ENCODE peak calls at places on chromosomes 2 and 18, in nine cellular contexts. X is activated T-cell treated with anti-CD3 and anti-CD28 coated beads for 4 hours, J is aorta, A is HFF-Myc, W is mesenchymal stem cell, M is suprapubic skin, V is bronchial epithelial cell, Q is activated B cell treated with CpG ODN at 0.5 μM for 24 hours, R is GM23248. D is an unnamed sample.

GRCh38 chr18:22309191-22309590 is 108.5 kb downstream of the CTAGE1 start:
- DNase-seq in V (peak), Q (no peak), M (no peak), J (no peak), A (peak), W (no peak), X (no peak), R (peak), D (no peak)

GRCh38 chr2:176139170-176139611 is 9.7 kb downstream of the HOXD8 start:
- DNase-seq in Q (no peak), W (no peak), R (peak), X (no peak), M (peak), A (no peak), J (peak), V (no peak), D (no peak)

GRCh38 chr2:232365621-232366321 is 12.8 kb upstream of the ALPP start:
- DNase-seq in A (no peak), V (no peak), W (peak), M (no peak), J (peak), Q (no peak), R (peak), X (no peak), D (peak)

GRCh38 chr2:238403632-238404405 is 22.9 kb upstream of the ASB1 start:
- DNase-seq in X (no peak), W (no peak), A (no peak), J (no peak), M (no peak), Q (no peak), V (no peak), R (no peak), D (no peak)

GRCh38 chr2:216548901-216549321 is 50.3 kb downstream of the RPL37A start:
- DNase-seq in X (no peak), A (no peak), V (no peak), W (no peak), R (no peak), M (no peak), J (peak), Q (no peak), D (no peak)

GRCh38 chr2:99572798-99573197 is 83.0 kb upstream of the REV1 start:
- DNase-seq in J (no peak), M (no peak), X (no peak), V (no peak), A (no peak), W (no peak), Q (no peak), R (no peak), D (no peak)

GRCh38 chr2:186980787-186981550 is 132.0 kb upstream of the ZSWIM2 start:
- DNase-seq in A (no peak), W (no peak), M (no peak), X (no peak), Q (no peak), V (no peak), J (no peak), R (no peak), D (no peak)

GRCh38 chr2:202818321-202818720 is 53.2 kb downstream of the ICA1L start:
- DNase-seq in Q (no peak), M (no peak), R (no peak), V (no peak), J (no peak), W (no peak), A (no peak), X (no peak), D (no peak)

GRCh38 chr2:113080134-113080533 is 12.4 kb downstream of the IL1F10 start:
- DNase-seq in A (no peak), R (peak), M (no peak), Q (peak), V (peak), J (no peak), W (peak), X (peak), D (no peak)

GRCh38 chr2:121977326-121977725 is 221.9 kb downstream of the TSN start:
- DNase-seq in J (no peak), X (no peak), A (no peak), R (peak), Q (no peak), W (no peak), M (no peak), V (no peak), D (no peak)

GRCh38 chr18:23593720-23594119 is 7.4 kb upstream of the NPC1 start:
- DNase-seq in Q (no peak), J (no peak), A (peak), X (no peak), V (peak), M (no peak), R (peak), W (peak), D (no peak)

GRCh38 chr2:20525041-20526035 is 78.5 kb downstream of the RHOB start:
- DNase-seq in J (no peak), R (peak), A (no peak), Q (peak), X (no peak), V (peak), W (peak), M (peak), D (peak)

GRCh38 chr2:39243469-39244123 is at the start of gene CDKL4:
- DNase-seq in X (no peak), W (no peak), A (no peak), M (no peak), R (no peak), V (no peak), Q (peak), J (no peak), D (no peak)

GRCh38 chr2:47034973-47035609 is 119.5 kb upstream of the MCFD2 start:
- DNase-seq in A (no peak), V (no peak), R (no peak), M (no peak), W (peak), X (no peak), Q (peak), J (peak), D (peak)

GRCh38 chr2:113977660-113978523 is 88.0 kb downstream of the ACTR3 start:
- DNase-seq in J (no peak), A (no peak), W (peak), Q (no peak), X (no peak), V (peak), M (no peak), R (peak), D (no peak)

GRCh38 chr2:185185044-185185443 is 553.6 kb upstream of the FSIP2 start:
- DNase-seq in Q (no peak), R (no peak), M (no peak), J (no peak), V (no peak), A (no peak), X (no peak), W (no peak), D (no peak)

GRCh38 chr2:105725388-105725787 is 19.3 kb upstream of the NCK2 start:
- DNase-seq in M (no peak), X (no peak), Q (no peak), W (no peak), V (no peak), A (no peak), J (no peak), R (no peak), D (no peak)

GRCh38 chr2:30385327-30385726 is 61.7 kb upstream of the LCLAT1 start:
- DNase-seq in W (peak), R (peak), X (no peak), A (no peak), M (no peak), Q (no peak), J (no peak), V (peak), D (no peak)

GRCh38 chr2:49619804-49620203 is 465.5 kb upstream of the FSHR start:
- DNase-seq in A (no peak), R (no peak), Q (no peak), X (no peak), J (no peak), V (peak), W (no peak), M (no peak), D (no peak)

GRCh38 chr2:212912445-212913103 is 238.8 kb downstream of the IKZF2 start:
- DNase-seq in V (peak), M (no peak), A (no peak), X (no peak), J (no peak), Q (no peak), R (peak), W (peak), D (no peak)

GRCh38 chr2:237227190-237227988 is 141.7 kb downstream of the COPS8 start:
- DNase-seq in M (no peak), X (no peak), W (peak), Q (no peak), R (peak), A (no peak), J (no peak), V (peak), D (no peak)

GRCh38 chr2:95307878-95308277 is 10.7 kb downstream of the KCNIP3 start:
- DNase-seq in M (no peak), V (no peak), R (no peak), A (no peak), W (no peak), X (no peak), J (no peak), Q (no peak), D (no peak)

GRCh38 chr2:16104345-16105177 is 164.2 kb downstream of the MYCN start:
- DNase-seq in X (no peak), M (no peak), R (no peak), V (no peak), J (no peak), Q (no peak), A (no peak), W (no peak), D (no peak)

GRCh38 chr2:54454548-54454921 is 1.6 kb upstream of the SPTBN1 start:
- DNase-seq in V (no peak), M (no peak), Q (no peak), W (no peak), R (no peak), J (no peak), A (no peak), X (no peak), D (no peak)

GRCh38 chr2:150491943-150492342 is 4.5 kb upstream of the RND3 start:
- DNase-seq in R (peak), Q (no peak), X (no peak), V (peak), J (no peak), M (no peak), A (no peak), W (peak), D (no peak)

GRCh38 chr18:3525870-3526420 is 76.0 kb downstream of the TGIF1 start:
- DNase-seq in W (no peak), V (no peak), M (no peak), J (no peak), X (no peak), R (no peak), Q (no peak), A (no peak), D (no peak)

GRCh38 chr18:23250893-23251656 is 115.8 kb downstream of the CABLES1 start:
- DNase-seq in A (no peak), R (peak), V (no peak), X (no peak), Q (no peak), J (peak), W (no peak), M (no peak), D (peak)

GRCh38 chr2:61543062-61543461 is 4.9 kb upstream of the XPO1 start:
- DNase-seq in M (no peak), A (no peak), X (no peak), W (no peak), V (no peak), Q (no peak), J (no peak), R (no peak), D (no peak)

GRCh38 chr2:172038604-172039003 is 38.9 kb downstream of the METAP1D start:
- DNase-seq in A (peak), V (peak), J (no peak), Q (no peak), M (no peak), X (no peak), W (peak), R (peak), D (no peak)

GRCh38 chr2:134375935-134376334 is 122.1 kb downstream of the MGAT5 start:
- DNase-seq in W (peak), A (peak), Q (no peak), J (no peak), X (no peak), M (no peak), R (peak), V (peak), D (no peak)

GRCh38 chr2:120472891-120473309 is 127.0 kb downstream of the INHBB start:
- DNase-seq in V (peak), J (no peak), M (peak), A (no peak), R (peak), X (no peak), W (no peak), Q (no peak), D (peak)

GRCh38 chr2:16330012-16330411 is 335.6 kb downstream of the CYRIA start:
- DNase-seq in M (no peak), A (no peak), Q (no peak), V (no peak), J (no peak), W (peak), R (no peak), X (no peak), D (peak)

GRCh38 chr18:36211612-36212065 is 24.3 kb downstream of the MOCOS start:
- DNase-seq in J (no peak), A (no peak), Q (no peak), X (no peak), V (no peak), W (no peak), M (no peak), R (peak), D (no peak)

GRCh38 chr2:176154853-176155252 is 2.3 kb upstream of the HOXD3 start:
- DNase-seq in Q (no peak), R (no peak), V (no peak), A (no peak), J (no peak), W (no peak), X (no peak), M (no peak), D (no peak)

GRCh38 chr2:74083750-74084149 is 64.0 kb downstream of the BOLA3 start:
- DNase-seq in R (no peak), V (no peak), X (no peak), W (no peak), A (no peak), J (no peak), Q (no peak), M (no peak), D (no peak)

GRCh38 chr2:400988-401679 is 113.2 kb upstream of the ALKAL2 start:
- DNase-seq in Q (no peak), A (no peak), W (no peak), V (no peak), X (no peak), M (no peak), R (no peak), J (no peak), D (no peak)

GRCh38 chr2:182229288-182229687 is 197.5 kb downstream of the PDE1A start:
- DNase-seq in J (no peak), R (peak), A (no peak), W (no peak), X (no peak), Q (no peak), M (no peak), V (peak), D (no peak)

GRCh38 chr2:192190474-192190873 is 4.3 kb downstream of the TMEFF2 start:
- DNase-seq in W (peak), R (peak), V (peak), X (no peak), A (no peak), J (no peak), Q (no peak), M (no peak), D (no peak)

GRCh38 chr18:29164993-29165599 is 988.2 kb upstream of the CDH2 start:
- DNase-seq in Q (no peak), R (peak), W (peak), J (no peak), V (peak), M (no peak), X (no peak), A (peak), D (no peak)

D was measured in upper lobe of left lung.